ENCODE peak calls at places on chromosome 22, in seven cellular contexts. Z is foreskin fibroblast, B is fibroblast of the aortic adventitia, D is HFFc6, X is Calu3, M is psoas muscle, V is lung. Y is an unnamed sample.

GRCh38 chr22:30803679-30804078 is 109.0 kb downstream of the OSBP2 start:
- DNase-seq in B (no peak), D (no peak), X (no peak), V (no peak), M (no peak), Z (no peak), Y (no peak)

GRCh38 chr22:42337356-42337755 is 66.9 kb upstream of the TCF20 start:
- DNase-seq in X (no peak), Z (no peak), B (no peak), V (no peak), D (no peak), M (no peak), Y (no peak)

GRCh38 chr22:25896098-25896497 is 154.1 kb downstream of the MYO18B start:
- DNase-seq in V (no peak), X (no peak), M (no peak), B (no peak), D (no peak), Z (no peak), Y (no peak)

GRCh38 chr22:20203142-20204099 is 52.6 kb upstream of the CCDC188 start:
- DNase-seq in B (peak; percentile 6), Z (peak; percentile 23), V (peak; percentile 43), M (no peak), D (peak; percentile 11), X (peak; percentile 79), Y (no peak)

GRCh38 chr22:23878219-23878618 is 16.0 kb upstream of the MIF start:
- DNase-seq in M (no peak), D (no peak), B (no peak), Z (no peak), V (no peak), X (no peak), Y (no peak)

GRCh38 chr22:32204856-32205722 is at the start of gene RFPL2:
- DNase-seq in V (no peak), M (peak; percentile 29), D (peak; percentile 30), Z (peak; percentile 4), X (peak; percentile 81), B (peak; percentile 9), Y (no peak)

GRCh38 chr22:44325718-44326548 is 13.2 kb upstream of the SHISAL1 start:
- DNase-seq in M (no peak), D (peak; percentile 5), Z (peak; percentile 33), X (no peak), V (no peak), B (peak; percentile 78), Y (no peak)

GRCh38 chr22:44994399-44995281 is 15.2 kb downstream of the PHF21B start:
- DNase-seq in X (no peak), V (no peak), Z (no peak), M (no peak), D (no peak), B (no peak), Y (no peak)

GRCh38 chr22:30923168-30923900 is 45.2 kb downstream of the MORC2 start:
- DNase-seq in D (no peak), X (no peak), M (no peak), V (no peak), Z (no peak), B (no peak), Y (no peak)

GRCh38 chr22:29306175-29306829 is at the start of gene GAS2L1:
- DNase-seq in M (peak; percentile 86), D (peak; percentile 78), V (peak; percentile 77), B (peak; percentile 76), Z (peak; percentile 82), X (peak; percentile 88), Y (peak; percentile 97)

GRCh38 chr22:50620861-50621490 is 7.0 kb downstream of the ARSA start:
- DNase-seq in Z (no peak), M (no peak), D (no peak), B (no peak), V (no peak), X (peak; percentile 24), Y (no peak)

GRCh38 chr22:20992456-20993303 is 9.2 kb downstream of the THAP7 start:
- DNase-seq in X (no peak), D (no peak), V (no peak), M (no peak), Z (no peak), B (no peak), Y (no peak)

GRCh38 chr22:41264408-41264941 is 21.5 kb downstream of the RANGAP1 start:
- DNase-seq in D (no peak), X (no peak), V (no peak), B (no peak), M (no peak), Z (peak; percentile 14), Y (no peak)

GRCh38 chr22:21014202-21015050 is 539 bp upstream of the P2RX6 start:
- DNase-seq in M (peak; percentile 90), D (peak; percentile 91), X (peak; percentile 65), Z (peak; percentile 90), V (peak; percentile 84), B (peak; percentile 82), Y (peak; percentile 62)

GRCh38 chr22:50169774-50170341 is 673 bp upstream of the PANX2 start:
- DNase-seq in B (peak; percentile 20), Z (no peak), D (no peak), V (no peak), X (no peak), M (peak; percentile 16), Y (no peak)

DNA sequence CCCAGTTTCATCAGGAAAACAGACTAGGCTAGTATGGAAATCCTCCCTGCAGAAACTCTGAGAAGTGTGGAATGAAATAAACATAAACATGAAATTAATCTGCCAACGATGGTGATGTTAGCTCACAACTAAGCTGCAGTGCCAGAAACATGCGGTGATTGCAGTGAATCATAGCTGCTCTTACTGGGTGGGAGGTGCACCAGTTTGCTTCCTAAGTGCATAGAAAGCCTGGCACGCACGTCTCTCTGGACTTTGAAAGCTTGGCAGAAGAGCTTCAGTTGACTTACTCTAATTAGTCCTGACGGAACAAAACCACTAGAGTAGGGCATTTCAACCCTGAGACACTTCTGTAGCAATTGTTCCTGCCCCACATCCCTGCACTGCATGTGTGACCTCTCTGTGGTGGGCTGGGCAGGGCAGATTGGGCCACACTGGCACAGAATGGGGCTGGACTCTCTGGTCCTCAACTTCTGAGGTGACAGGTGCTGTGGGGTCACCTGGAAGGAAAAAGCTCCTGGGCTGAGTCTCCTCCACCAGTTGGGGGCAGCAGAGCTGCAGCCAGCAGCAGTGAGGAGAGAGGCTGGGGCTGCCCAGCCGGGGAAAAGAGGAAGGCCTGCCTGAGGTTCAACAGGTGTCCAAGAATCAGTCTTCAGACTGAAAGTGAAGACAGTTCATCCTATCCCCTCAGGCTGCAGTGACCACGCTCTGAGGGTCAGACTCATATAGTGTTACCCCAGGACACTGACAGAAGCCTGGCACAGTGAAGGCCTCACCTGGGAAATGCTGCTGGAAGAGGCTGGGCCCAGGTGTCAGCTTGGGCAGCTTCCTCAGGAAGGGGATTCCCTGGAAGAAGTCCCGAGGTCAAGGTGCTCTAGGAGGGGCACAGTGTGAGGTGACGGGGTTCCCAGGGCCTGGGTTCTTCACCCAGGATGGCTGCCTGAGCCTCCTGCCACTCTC is 40.5 kb downstream of the GGTLC2 start:
- DNase-seq in B (peak; percentile 82), X (peak; percentile 75), V (no peak), Z (peak; percentile 84), D (peak; percentile 35), M (no peak), Y (no peak)
- TF ChIP-seq CTCF in B (peak; percentile 47), X (peak; percentile 76), V (no peak), Z (peak; percentile 36), D (peak; percentile 70), M (no peak), Y (no peak)

GRCh38 chr22:39350803-39351688 is 1.3 kb downstream of the SYNGR1 start:
- DNase-seq in Z (no peak), D (no peak), V (no peak), M (no peak), X (no peak), B (no peak), Y (no peak)

GRCh38 chr22:39348909-39349505 is 784 bp upstream of the SYNGR1 start:
- DNase-seq in D (no peak), V (no peak), M (no peak), B (no peak), Z (no peak), X (no peak), Y (no peak)

GRCh38 chr22:39349967-39350802 is at the start of gene SYNGR1:
- DNase-seq in M (peak; percentile 29), V (no peak), D (no peak), Z (no peak), B (no peak), X (peak; percentile 17), Y (no peak)

GRCh38 chr22:39351689-39352214 is 2.0 kb downstream of the SYNGR1 start:
- DNase-seq in D (peak; percentile 50), Z (peak; percentile 40), M (no peak), V (no peak), X (no peak), B (no peak), Y (no peak)

DNA sequence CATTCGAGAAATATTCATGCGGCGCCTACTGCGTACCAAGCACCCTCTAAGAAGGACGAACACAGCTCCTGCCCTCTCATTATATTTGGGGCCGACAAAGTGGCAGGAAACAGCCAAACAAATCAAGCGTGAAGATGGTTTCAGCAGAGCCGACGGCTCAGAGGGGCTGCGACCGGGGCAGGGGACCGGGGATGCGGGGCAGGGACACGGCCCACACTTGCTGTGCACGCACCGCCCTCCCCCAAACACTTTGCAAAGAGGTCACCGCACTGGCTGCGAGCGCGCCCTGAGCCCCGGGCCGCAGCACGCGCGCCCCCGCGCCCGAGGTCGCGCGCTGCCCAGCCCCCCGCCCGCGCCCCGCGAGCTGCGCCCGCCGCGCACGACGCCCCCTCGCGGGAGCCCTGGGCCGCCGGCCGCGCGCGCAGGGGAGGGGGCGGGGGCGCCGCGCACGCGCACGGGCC is 255 bp upstream of the SYNGR1 start:
- DNase-seq in D (no peak), X (peak; percentile 52), Z (no peak), V (no peak), M (peak; percentile 46), B (no peak), Y (no peak)
- TF ChIP-seq CTCF in D (no peak), X (no peak), Z (no peak), V (no peak), M (no peak), B (no peak), Y (no peak)

DNA sequence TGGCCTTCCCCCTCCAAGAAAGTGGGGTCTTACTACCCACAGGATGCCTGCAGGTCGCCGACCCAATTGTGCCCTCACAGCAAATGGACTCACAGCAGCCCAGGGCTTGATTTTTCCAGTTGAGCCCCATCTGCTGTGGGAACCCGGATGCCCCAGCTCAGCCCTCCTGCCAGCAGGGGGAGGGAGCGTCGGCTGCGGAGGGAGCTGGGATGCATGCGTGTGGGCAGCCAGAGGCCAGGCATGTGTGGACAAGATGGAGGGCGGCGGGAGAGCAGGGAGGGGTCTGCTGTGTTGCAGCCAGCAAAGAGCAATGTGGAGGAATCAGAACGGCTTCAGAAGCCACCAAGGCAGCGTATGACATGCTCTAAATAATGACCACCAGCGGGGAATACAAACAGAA is 41.0 kb upstream of the EIF3D start:
- DNase-seq in X (peak; percentile 49), Z (peak; percentile 32), B (peak; percentile 11), M (no peak), D (no peak), V (no peak), Y (no peak)
- TF ChIP-seq CTCF in X (peak; percentile 65), Z (peak; percentile 39), B (peak; percentile 44), M (no peak), D (peak; percentile 67), V (no peak), Y (no peak)

GRCh38 chr22:46262449-46263207 is 515 bp downstream of the PKDREJ start:
- DNase-seq in Z (peak; percentile 43), V (peak; percentile 74), M (peak; percentile 77), D (no peak), X (no peak), B (peak; percentile 29), Y (peak; percentile 91)
- TF ChIP-seq CTCF in Z (peak; percentile 6), V (peak; percentile 28), M (peak; percentile 21), D (peak; percentile 33), X (no peak), B (no peak), Y (no peak)